ENCODE peak calls at places on chromosomes 13 and 19, in five cellular contexts. Z is HTR-8/SVneo, M is iris pigment epithelial cell, B is mucosa of descending colon, T is T follicular helper cell. Q is an unnamed sample.

GRCh38 chr13:93290503-93290902 is 63.9 kb downstream of the GPC6 start:
- DNase-seq in Z (no peak), M (peak; percentile 66), B (no peak), T (no peak), Q (peak; percentile 18)

GRCh38 chr13:21075303-21076264 is 14.2 kb upstream of the LATS2 start:
- DNase-seq in Z (no peak), M (peak; percentile 43), B (peak; percentile 25), T (no peak), Q (no peak)

GRCh38 chr13:97417698-97418097 is 16.3 kb upstream of the RAP2A start:
- DNase-seq in Z (no peak), M (no peak), B (no peak), T (no peak), Q (no peak)

GRCh38 chr13:111919826-111920225 is 147.1 kb upstream of the SOX1 start:
- DNase-seq in Z (no peak), M (no peak), B (no peak), T (no peak), Q (no peak)

GRCh38 chr13:27472941-27473340 is 22.6 kb upstream of the MTIF3 start:
- DNase-seq in Z (no peak), M (no peak), B (no peak), T (no peak), Q (no peak)

GRCh38 chr19:47310819-47311218 is 1.2 kb downstream of the C5AR1 start:
- DNase-seq in Z (peak; percentile 57), M (peak; percentile 46), B (no peak), T (no peak), Q (peak; percentile 46)

GRCh38 chr19:5949792-5950305 is 28.1 kb downstream of the RANBP3 start:
- DNase-seq in Z (no peak), M (no peak), B (no peak), T (peak; percentile 19), Q (no peak)

GRCh38 chr13:30257433-30258099 is 49.8 kb downstream of the KATNAL1 start:
- DNase-seq in Z (peak; percentile 4), M (no peak), B (no peak), T (no peak), Q (peak; percentile 25)

GRCh38 chr19:33674575-33675367 is 53.0 kb downstream of the CHST8 start:
- DNase-seq in Z (no peak), M (no peak), B (no peak), T (no peak), Q (no peak)

GRCh38 chr19:2338055-2338615 is 9.7 kb downstream of the SPPL2B start:
- DNase-seq in Z (no peak), M (no peak), B (no peak), T (no peak), Q (no peak)

GRCh38 chr19:48955308-48955958 is 758 bp downstream of the BAX start:
- DNase-seq in Z (no peak), M (no peak), B (peak; percentile 23), T (no peak), Q (no peak)

GRCh38 chr13:34040863-34041262 is 222.9 kb downstream of the RFC3 start:
- DNase-seq in Z (no peak), M (no peak), B (no peak), T (no peak), Q (no peak)

GRCh38 chr19:47377208-47377701 is 28.1 kb downstream of the DHX34 start:
- DNase-seq in Z (no peak), M (no peak), B (no peak), T (no peak), Q (no peak)

GRCh38 chr13:24274452-24274971 is 34.9 kb upstream of the C1QTNF9 start:
- DNase-seq in Z (no peak), M (no peak), B (peak; percentile 59), T (peak; percentile 47), Q (no peak)

GRCh38 chr19:47444388-47444821 is 25.1 kb upstream of the MEIS3 start:
- DNase-seq in Z (no peak), M (no peak), B (no peak), T (no peak), Q (no peak)

GRCh38 chr19:46654621-46655152 is 6.3 kb downstream of the DACT3 start:
- DNase-seq in Z (no peak), M (no peak), B (no peak), T (no peak), Q (no peak)

GRCh38 chr19:33622809-33623511 is 1.2 kb downstream of the CHST8 start:
- DNase-seq in Z (no peak), M (no peak), B (no peak), T (no peak), Q (no peak)

GRCh38 chr13:60990032-60990733 is 425.5 kb downstream of the PCDH20 start:
- DNase-seq in Z (no peak), M (no peak), B (peak; percentile 16), T (no peak), Q (no peak)

GRCh38 chr19:6501740-6502648 is at the start of gene TUBB4A:
- DNase-seq in Z (peak; percentile 59), M (no peak), B (no peak), T (no peak), Q (no peak)

GRCh38 chr13:40124648-40125045 is 469.2 kb downstream of the COG6 start:
- DNase-seq in Z (no peak), M (no peak), B (no peak), T (no peak), Q (no peak)

GRCh38 chr13:52599037-52599852 is 43.0 kb upstream of the HNRNPA1L2 start:
- DNase-seq in Z (no peak), M (peak; percentile 74), B (no peak), T (no peak), Q (peak; percentile 81)

GRCh38 chr13:113219311-113219940 is 10.0 kb downstream of the CUL4A start:
- DNase-seq in Z (no peak), M (no peak), B (no peak), T (no peak), Q (peak; percentile 54)

GRCh38 chr19:40596608-40597328 is 4.4 kb upstream of the LTBP4 start:
- DNase-seq in Z (peak; percentile 90), M (peak; percentile 65), B (peak; percentile 29), T (no peak), Q (peak; percentile 72)

GRCh38 chr19:45653634-45654033 is 14.4 kb upstream of the GIPR start:
- DNase-seq in Z (no peak), M (no peak), B (no peak), T (no peak), Q (no peak)

GRCh38 chr13:110294146-110294545 is 12.8 kb downstream of the COL4A1 start:
- DNase-seq in Z (no peak), M (peak; percentile 51), B (no peak), T (no peak), Q (peak; percentile 66)

GRCh38 chr19:14368011-14368513 is 13.2 kb upstream of the ADGRE5 start:
- DNase-seq in Z (no peak), M (no peak), B (no peak), T (no peak), Q (no peak)